ENCODE peak calls at places on chromosomes 3 and 15, in nine cellular contexts. D is HFFc6, E is K562, N is HCT116, V is PC-3, H is breast epithelium, U is choroid plexus epithelial cell, M is dorsolateral prefrontal cortex, K is neural progenitor cell. B is an unnamed sample.

GRCh38 chr3:86180696-86181095 is 810.3 kb downstream of the VGLL3 start:
- DNase-seq in D (no peak), E (no peak), N (no peak), V (peak), H (no peak), U (peak), M (no peak), K (peak), B (no peak)

GRCh38 chr3:187072102-187072501 is 67.2 kb downstream of the RPL39L start:
- DNase-seq in D (no peak), E (no peak), N (no peak), V (no peak), H (no peak), U (no peak), M (no peak), K (no peak), B (no peak)

GRCh38 chr3:170355738-170356595 is 1.5 kb upstream of the SKIL start:
- DNase-seq in D (peak), E (peak), N (no peak), V (no peak), H (peak), U (peak), M (no peak), K (peak), B (no peak)

GRCh38 chr15:81111510-81112375 is 22.3 kb upstream of the CFAP161 start:
- DNase-seq in D (no peak), E (no peak), N (no peak), V (no peak), H (no peak), U (no peak), M (no peak), K (no peak), B (no peak)

GRCh38 chr3:187264051-187264450 is 27.5 kb downstream of the MASP1 start:
- DNase-seq in D (peak), E (no peak), N (no peak), V (peak), H (no peak), U (peak), M (no peak), K (no peak), B (no peak)

GRCh38 chr15:59662260-59662659 is 4.9 kb upstream of the GTF2A2 start:
- DNase-seq in D (peak), E (no peak), N (no peak), V (no peak), H (no peak), U (peak), M (no peak), K (no peak), B (no peak)

GRCh38 chr3:114743746-114744145 is 403.3 kb downstream of the ZBTB20 start:
- DNase-seq in D (no peak), E (no peak), N (no peak), V (no peak), H (no peak), U (no peak), M (no peak), K (no peak), B (no peak)

GRCh38 chr15:62969442-62970089 is 73.0 kb upstream of the TPM1 start:
- DNase-seq in D (no peak), E (no peak), N (no peak), V (peak), H (no peak), U (no peak), M (no peak), K (no peak), B (no peak)

GRCh38 chr15:88258021-88258641 is 1.6 kb upstream of the NTRK3 start:
- DNase-seq in D (no peak), E (peak), N (peak), V (no peak), H (peak), U (peak), M (peak), K (peak), B (no peak)

GRCh38 chr3:52527732-52528595 is 5.7 kb downstream of the NT5DC2 start:
- DNase-seq in D (no peak), E (no peak), N (no peak), V (no peak), H (no peak), U (no peak), M (peak), K (no peak), B (no peak)

GRCh38 chr15:68001811-68002210 is 52.3 kb upstream of the PIAS1 start:
- DNase-seq in D (no peak), E (no peak), N (no peak), V (no peak), H (no peak), U (no peak), M (no peak), K (no peak), B (no peak)

GRCh38 chr3:4999626-5000184 is 20.5 kb downstream of the BHLHE40 start:
- DNase-seq in D (no peak), E (peak), N (no peak), V (peak), H (peak), U (no peak), M (no peak), K (no peak), B (no peak)

GRCh38 chr3:42581400-42581708 is 413 bp downstream of the SEC22C start:
- DNase-seq in D (no peak), E (no peak), N (no peak), V (peak), H (no peak), U (no peak), M (no peak), K (no peak), B (no peak)

GRCh38 chr15:38843736-38844590 is 279.3 kb upstream of the RASGRP1 start:
- DNase-seq in D (peak), E (no peak), N (no peak), V (no peak), H (no peak), U (no peak), M (no peak), K (no peak), B (no peak)

GRCh38 chr3:119628816-119629445 is 31.2 kb downstream of the PLA1A start:
- DNase-seq in D (peak), E (no peak), N (no peak), V (peak), H (no peak), U (peak), M (no peak), K (no peak), B (no peak)

GRCh38 chr3:172137287-172138030 is 98.1 kb downstream of the FNDC3B start:
- DNase-seq in D (no peak), E (no peak), N (no peak), V (peak), H (no peak), U (no peak), M (no peak), K (no peak), B (no peak)

GRCh38 chr3:47250309-47251060 is 32.1 kb downstream of the KIF9 start:
- DNase-seq in D (peak), E (peak), N (peak), V (peak), H (no peak), U (peak), M (no peak), K (peak), B (no peak)

GRCh38 chr3:180870008-180870733 is 42.3 kb upstream of the FXR1 start:
- DNase-seq in D (no peak), E (peak), N (no peak), V (no peak), H (no peak), U (peak), M (no peak), K (peak), B (no peak)

GRCh38 chr3:99562138-99562537 is 76.3 kb upstream of the COL8A1 start:
- DNase-seq in D (peak), E (peak), N (no peak), V (peak), H (no peak), U (peak), M (no peak), K (peak), B (no peak)

GRCh38 chr3:107323723-107324122 is 53.5 kb upstream of the CCDC54 start:
- DNase-seq in D (no peak), E (no peak), N (no peak), V (no peak), H (no peak), U (no peak), M (no peak), K (no peak), B (no peak)

GRCh38 chr15:72487070-72487797 is 13.1 kb downstream of the ARIH1 start:
- DNase-seq in D (peak), E (no peak), N (no peak), V (peak), H (no peak), U (peak), M (no peak), K (no peak), B (no peak)

GRCh38 chr3:129723558-129724324 is 117.3 kb upstream of the PLXND1 start:
- DNase-seq in D (peak), E (no peak), N (no peak), V (no peak), H (peak), U (peak), M (no peak), K (peak), B (no peak)

GRCh38 chr3:172707967-172708366 is 2.9 kb downstream of the NCEH1 start:
- DNase-seq in D (peak), E (no peak), N (no peak), V (peak), H (no peak), U (peak), M (no peak), K (no peak), B (no peak)

GRCh38 chr3:127044996-127045395 is 62.1 kb downstream of the PLXNA1 start:
- DNase-seq in D (no peak), E (peak), N (peak), V (peak), H (peak), U (peak), M (no peak), K (peak), B (no peak)

GRCh38 chr15:89413877-89414276 is 79.3 kb upstream of the POLG start:
- DNase-seq in D (no peak), E (no peak), N (no peak), V (no peak), H (no peak), U (no peak), M (no peak), K (no peak), B (no peak)

GRCh38 chr3:13189639-13190375 is 116.6 kb upstream of the IQSEC1 start:
- DNase-seq in D (peak), E (no peak), N (no peak), V (peak), H (no peak), U (peak), M (no peak), K (no peak), B (no peak)

GRCh38 chr3:69948246-69948862 is 51.2 kb upstream of the SAMMSON start:
- DNase-seq in D (peak), E (peak), N (peak), V (peak), H (no peak), U (peak), M (no peak), K (peak), B (no peak)

DNA sequence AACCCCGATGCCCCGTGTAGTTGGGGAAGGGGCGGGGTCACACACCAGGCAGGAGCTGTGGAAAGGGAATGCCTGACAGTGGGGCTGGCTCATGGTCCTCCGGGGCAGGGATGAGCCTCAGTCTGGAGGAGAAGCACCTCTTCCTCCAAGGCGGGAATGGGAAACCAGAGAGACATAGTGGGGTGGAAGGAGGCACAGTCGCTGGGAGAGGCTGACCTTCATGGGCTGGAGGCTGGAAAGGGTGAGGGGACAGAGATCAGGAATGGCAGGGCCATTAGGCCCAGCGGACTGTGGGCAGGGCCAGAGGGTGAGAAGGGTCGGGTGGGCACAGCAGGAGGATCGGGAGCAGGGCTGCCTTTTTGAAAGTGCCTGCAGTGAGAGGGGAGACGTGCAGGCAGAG is 65.8 kb upstream of the LINGO1 start:
- DNase-seq in D (no peak), E (no peak), N (no peak), V (no peak), H (no peak), U (no peak), M (no peak), K (no peak), B (no peak)
- TF ChIP-seq CTCF in D (no peak), E (no peak), N (no peak), V (no peak), H (no peak), U (no peak), M (no peak), K (no peak), B (no peak)

DNA sequence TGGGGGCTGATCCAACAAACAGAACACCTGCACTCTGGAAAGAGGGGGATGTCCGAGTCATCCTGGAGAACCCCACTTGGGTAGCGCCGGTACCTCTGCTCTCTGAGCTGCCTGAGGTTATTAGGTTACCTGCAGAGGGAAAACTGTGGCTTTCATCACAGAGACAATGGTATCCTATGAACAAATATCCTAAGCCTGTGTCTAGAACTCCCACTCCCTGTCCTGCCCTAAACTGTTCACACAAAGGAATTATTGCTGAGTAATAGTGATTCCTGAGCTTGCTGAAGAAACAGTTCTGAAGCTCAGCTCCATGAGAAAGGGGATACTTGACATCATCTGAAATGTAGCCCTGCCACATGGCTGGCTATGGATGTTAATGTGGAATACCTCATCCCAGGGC is 31.9 kb upstream of the WNT5A start:
- DNase-seq in D (peak), E (no peak), N (no peak), V (peak), H (no peak), U (peak), M (no peak), K (no peak), B (no peak)
- TF ChIP-seq CTCF in D (no peak), E (no peak), N (no peak), V (no peak), H (no peak), U (no peak), M (no peak), K (no peak), B (no peak)

DNA sequence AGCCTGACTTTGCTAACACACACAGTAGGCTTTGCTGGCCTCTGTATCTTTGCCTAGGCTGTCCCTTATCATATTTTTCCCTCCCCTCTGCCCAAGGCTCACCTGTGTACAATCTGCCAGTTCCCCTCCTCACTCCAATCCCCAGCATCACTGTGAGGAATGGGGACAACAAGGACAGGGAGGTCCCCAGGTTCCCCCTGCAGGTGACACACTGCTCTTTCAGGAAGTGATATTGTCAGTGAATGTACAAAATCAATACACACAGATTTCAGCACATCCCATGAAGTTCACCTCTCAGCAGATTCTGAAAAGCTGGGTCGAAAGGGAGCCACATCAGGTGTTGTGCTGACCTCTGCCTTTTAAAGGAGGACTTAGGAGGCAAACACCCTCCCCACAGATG is 177.5 kb downstream of the RAB11A start:
- DNase-seq in D (no peak), E (no peak), N (no peak), V (no peak), H (no peak), U (no peak), M (no peak), K (no peak), B (no peak)
- TF ChIP-seq CTCF in D (no peak), E (peak), N (peak), V (peak), H (no peak), U (no peak), M (no peak), K (peak), B (no peak)

GRCh38 chr15:100651253-100651652 is 48.9 kb downstream of the ASB7 start:
- DNase-seq in D (peak), E (peak), N (no peak), V (peak), H (no peak), U (no peak), M (no peak), K (no peak), B (no peak)

GRCh38 chr15:100653608-100654007 is 51.2 kb downstream of the ASB7 start:
- DNase-seq in D (no peak), E (no peak), N (no peak), V (no peak), H (no peak), U (no peak), M (no peak), K (no peak), B (no peak)

GRCh38 chr15:100650685-100651084 is 48.3 kb downstream of the ASB7 start:
- DNase-seq in D (no peak), E (peak), N (no peak), V (peak), H (no peak), U (no peak), M (no peak), K (no peak), B (no peak)
- TF ChIP-seq CTCF in D (peak), E (no peak), N (peak), V (peak), H (no peak), U (no peak), M (no peak), K (peak), B (no peak)